ENCODE peak calls at places on chromosomes 3 and 15, in five cellular contexts. M, L, P, X and B are unnamed samples.

GRCh38 chr3:69646287-69647067 is 92.8 kb upstream of the MITF start:
- DNase-seq in M (no peak), L (no peak), P (no peak), X (no peak), B (no peak)

GRCh38 chr3:113211370-113212154 is at the start of gene BOC:
- DNase-seq in M (no peak), L (no peak), P (no peak), X (peak; percentile 17), B (peak; percentile 65)

GRCh38 chr3:56790016-56790950 is 11.5 kb downstream of the ARHGEF3 start:
- DNase-seq in M (no peak), L (no peak), P (no peak), X (no peak), B (no peak)

GRCh38 chr3:46668591-46668990 is 24.9 kb downstream of the ALS2CL start:
- DNase-seq in M (peak; percentile 38), L (peak; percentile 9), P (no peak), X (no peak), B (no peak)

GRCh38 chr3:4977001-4977888 is 2.0 kb upstream of the BHLHE40 start:
- DNase-seq in M (no peak), L (peak; percentile 88), P (peak; percentile 95), X (peak; percentile 49), B (peak; percentile 87)

GRCh38 chr3:108441528-108441927 is 68.9 kb downstream of the MYH15 start:
- DNase-seq in M (no peak), L (no peak), P (no peak), X (no peak), B (no peak)

GRCh38 chr3:30581067-30581585 is 25.3 kb upstream of the TGFBR2 start:
- DNase-seq in M (no peak), L (no peak), P (no peak), X (no peak), B (no peak)

GRCh38 chr3:97957617-97958311 is 14.5 kb downstream of the RIOX2 start:
- DNase-seq in M (no peak), L (no peak), P (no peak), X (no peak), B (peak; percentile 21)

GRCh38 chr3:63387568-63387967 is 109.5 kb downstream of the SYNPR start:
- DNase-seq in M (no peak), L (no peak), P (no peak), X (no peak), B (no peak)

GRCh38 chr3:73623316-73623715 is 1.4 kb downstream of the PDZRN3 start:
- DNase-seq in M (no peak), L (no peak), P (no peak), X (no peak), B (no peak)

GRCh38 chr3:49901351-49902339 is 2.0 kb downstream of the MST1R start:
- DNase-seq in M (no peak), L (no peak), P (no peak), X (no peak), B (no peak)

GRCh38 chr3:159069076-159069475 is 267.2 kb downstream of the MFSD1 start:
- DNase-seq in M (no peak), L (no peak), P (no peak), X (no peak), B (no peak)

GRCh38 chr3:170679190-170679589 is 93.3 kb upstream of the SLC7A14 start:
- DNase-seq in M (no peak), L (no peak), P (no peak), X (no peak), B (no peak)

GRCh38 chr15:70562906-70563305 is 200.5 kb downstream of the UACA start:
- DNase-seq in M (no peak), L (no peak), P (no peak), X (no peak), B (no peak)

GRCh38 chr3:110815008-110815583 is 256.5 kb upstream of the NECTIN3 start:
- DNase-seq in M (no peak), L (no peak), P (no peak), X (no peak), B (no peak)

DNA sequence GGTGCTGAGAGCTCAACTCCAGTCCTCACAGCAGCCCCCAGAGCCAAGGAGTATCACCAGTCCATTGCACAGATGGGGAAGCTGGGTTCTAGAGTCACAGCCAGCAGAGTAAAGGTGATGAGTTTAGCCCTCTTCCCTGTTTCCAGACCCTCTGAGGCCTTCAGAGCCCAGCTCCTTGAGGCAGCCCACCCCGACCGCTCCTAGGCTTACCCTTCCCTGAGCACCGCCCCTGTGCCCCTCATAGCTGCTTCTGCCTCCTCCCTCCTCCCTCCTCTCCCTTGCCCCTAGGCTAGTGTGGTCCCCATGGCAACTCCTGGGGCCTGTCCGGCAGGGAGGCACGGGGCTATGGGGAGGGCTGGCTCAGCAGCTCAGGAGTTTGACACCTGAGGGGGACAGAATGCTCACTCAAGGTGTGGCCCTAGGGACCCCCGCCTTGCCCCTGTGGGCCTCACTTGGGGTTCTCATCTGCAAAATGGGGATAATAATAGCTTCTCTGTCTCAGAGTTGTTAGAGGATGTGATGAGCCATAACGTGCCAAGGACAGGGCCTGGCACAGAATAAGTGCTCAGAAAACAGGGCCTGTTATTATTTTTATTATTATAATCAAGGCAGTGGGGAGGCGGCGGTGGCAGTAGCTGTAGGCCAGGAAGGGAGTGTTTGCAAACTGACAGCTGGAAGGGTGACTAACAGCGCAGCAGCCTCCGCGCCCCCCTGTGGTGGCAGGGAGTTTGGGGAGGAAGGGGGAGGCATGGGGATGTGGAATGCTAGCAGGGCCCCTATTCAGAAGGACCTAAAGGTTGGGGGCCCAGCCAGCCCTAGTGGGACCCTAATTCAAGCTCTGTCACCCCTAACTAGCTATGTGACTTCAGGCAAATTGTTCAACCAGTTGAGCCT is 11.5 kb downstream of the CSK start:
- DNase-seq in M (no peak), L (no peak), P (no peak), X (no peak), B (no peak)
- TF ChIP-seq CTCF in M (no peak), L (no peak), P (no peak), X (no peak), B (no peak)

DNA sequence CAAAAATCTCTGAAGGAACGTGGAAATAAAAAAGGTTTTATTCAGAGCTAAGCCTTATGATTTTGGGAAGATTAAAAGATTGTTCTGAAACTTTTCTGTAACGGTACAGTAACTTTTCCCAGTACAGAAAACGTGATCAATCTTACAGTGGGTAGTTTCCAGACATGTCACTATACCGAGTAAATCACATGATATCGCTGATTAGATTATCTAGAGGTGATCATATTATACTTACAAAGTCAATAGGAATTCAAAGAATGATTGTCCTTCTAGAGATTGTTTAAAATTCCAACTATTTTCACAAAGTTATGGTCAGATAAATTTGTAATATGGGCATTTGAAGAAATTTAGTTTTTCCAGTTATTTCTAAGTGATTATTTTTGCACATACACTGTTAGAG is 736.0 kb upstream of the GRM7 start:
- DNase-seq in M (no peak), L (no peak), P (no peak), X (no peak), B (no peak)
- H3K9me3 ChIP-seq in M (no peaks in the 10 kb centered on the region), L (no peaks in the 10 kb centered on the region), P (no peaks in the 10 kb centered on the region), X (no peaks in the 10 kb centered on the region), B (no peaks in the 10 kb centered on the region)

DNA sequence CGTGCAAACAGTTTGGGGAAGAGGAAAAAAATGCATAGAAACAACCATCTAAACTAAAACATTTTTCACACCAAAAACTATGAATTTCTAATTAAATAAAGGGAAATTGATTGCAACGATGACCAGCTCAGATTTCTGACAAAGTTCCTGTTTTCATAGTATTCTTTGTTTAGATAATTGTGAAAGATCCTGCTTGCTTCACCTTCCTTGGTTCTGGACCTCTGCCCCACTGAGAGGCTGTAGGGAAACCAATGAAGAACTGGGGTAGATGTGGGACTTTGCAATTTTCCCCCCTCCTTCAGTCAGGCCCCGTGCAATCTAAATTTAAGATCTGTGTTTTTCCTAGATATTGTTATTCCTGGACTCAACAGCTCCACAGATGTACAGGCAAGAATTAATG is 13.8 kb upstream of the TEX264 start:
- DNase-seq in M (no peak), L (no peak), P (no peak), X (no peak), B (no peak)
- H3K36me3 ChIP-seq in M (peaks cover 37% of the 10 kb centered on the region), L (peaks cover 84% of the 10 kb centered on the region), P (peaks cover 32% of the 10 kb centered on the region), X (no peaks in the 10 kb centered on the region), B (peaks cover 71% of the 10 kb centered on the region)

GRCh38 chr3:153669527-153669926 is 451.7 kb upstream of the ARHGEF26 start:
- DNase-seq in M (no peak), L (no peak), P (no peak), X (no peak), B (no peak)
- TF ChIP-seq CTCF in M (peak; percentile 21), L (no peak), P (no peak), X (no peak), B (no peak)

GRCh38 chr3:44659015-44659414 is 10.5 kb downstream of the ZNF35 start:
- DNase-seq in M (no peak), L (no peak), P (no peak), X (no peak), B (no peak)

GRCh38 chr3:44665173-44665572 is 16.6 kb downstream of the ZNF35 start:
- DNase-seq in M (no peak), L (no peak), P (no peak), X (no peak), B (no peak)

GRCh38 chr3:44661189-44661588 is 12.7 kb downstream of the ZNF35 start:
- DNase-seq in M (no peak), L (no peak), P (no peak), X (no peak), B (no peak)

DNA sequence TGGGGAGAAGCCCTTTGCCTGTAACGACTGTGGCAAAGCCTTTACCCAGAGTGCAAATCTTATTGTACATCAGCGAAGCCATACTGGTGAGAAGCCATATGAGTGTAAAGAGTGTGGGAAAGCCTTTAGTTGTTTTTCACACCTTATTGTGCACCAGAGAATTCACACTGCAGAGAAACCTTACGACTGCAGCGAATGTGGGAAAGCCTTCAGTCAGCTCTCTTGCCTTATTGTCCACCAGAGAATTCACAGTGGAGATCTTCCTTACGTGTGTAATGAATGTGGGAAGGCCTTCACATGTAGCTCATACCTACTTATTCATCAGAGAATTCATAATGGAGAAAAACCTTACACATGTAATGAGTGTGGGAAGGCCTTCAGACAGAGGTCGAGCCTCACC is 10.9 kb downstream of the ZNF35 start:
- DNase-seq in M (no peak), L (no peak), P (no peak), X (no peak), B (no peak)
- H3K9me3 ChIP-seq in M (no peaks in the 10 kb centered on the region), L (peaks cover 62% of the 10 kb centered on the region), P (peaks cover 24% of the 10 kb centered on the region), X (no peaks in the 10 kb centered on the region), B (peaks cover 38% of the 10 kb centered on the region)

GRCh38 chr3:88141458-88142083 is 8.2 kb upstream of the C3orf38 start:
- DNase-seq in M (no peak), L (no peak), P (no peak), X (no peak), B (no peak)
- H3K36me3 ChIP-seq in M (peaks cover 45% of the 10 kb centered on the region), L (peaks cover 26% of the 10 kb centered on the region), P (peaks cover 27% of the 10 kb centered on the region), X (peaks cover 31% of the 10 kb centered on the region), B (peaks cover 57% of the 10 kb centered on the region)

GRCh38 chr3:192444791-192445106 is 282.6 kb downstream of the FGF12 start:
- DNase-seq in M (no peak), L (no peak), P (no peak), X (no peak), B (no peak)

GRCh38 chr3:192445768-192446644 is 281.3 kb downstream of the FGF12 start:
- DNase-seq in M (no peak), L (no peak), P (no peak), X (no peak), B (no peak)

GRCh38 chr3:192444096-192444790 is 283.1 kb downstream of the FGF12 start:
- DNase-seq in M (no peak), L (peak; percentile 52), P (peak; percentile 72), X (peak; percentile 58), B (peak; percentile 41)

GRCh38 chr3:192449036-192449435 is 278.3 kb downstream of the FGF12 start:
- DNase-seq in M (no peak), L (no peak), P (no peak), X (no peak), B (no peak)
- TF ChIP-seq CTCF in M (peak; percentile 33), L (no peak), P (no peak), X (peak; percentile 39), B (no peak)